ENCODE peak calls at places on chromosomes 4 and X, in seven cellular contexts. One of them, this sample, is unnamed.

GRCh38 chr4:85929926-85930325 is 429.9 kb downstream of the MAPK10 start:
- DNase-seq in transverse colon: peak
- DNase-seq in lower leg skin: no peak
- DNase-seq in NCI-H1930: no peak
- DNase-seq in GM12892: no peak
- DNase-seq in small intestine: peak
- DNase-seq in SK-N-SH: no peak
- DNase-seq in this sample: no peak

GRCh38 chr4:110609044-110609750 is 13.7 kb downstream of the PITX2 start:
- DNase-seq in transverse colon: no peak
- DNase-seq in lower leg skin: no peak
- DNase-seq in NCI-H1930: no peak
- DNase-seq in GM12892: no peak
- DNase-seq in small intestine: no peak
- DNase-seq in SK-N-SH: no peak
- DNase-seq in this sample: no peak

GRCh38 chrX:103823591-103823990 is 8.5 kb downstream of the RAB9B start:
- DNase-seq in transverse colon: no peak
- DNase-seq in lower leg skin: no peak
- DNase-seq in NCI-H1930: no peak
- DNase-seq in GM12892: no peak
- DNase-seq in small intestine: no peak
- DNase-seq in SK-N-SH: no peak
- DNase-seq in this sample: no peak

GRCh38 chr4:7911044-7911578 is 28.6 kb downstream of the AFAP1 start:
- DNase-seq in transverse colon: no peak
- DNase-seq in lower leg skin: no peak
- DNase-seq in NCI-H1930: no peak
- DNase-seq in GM12892: no peak
- DNase-seq in small intestine: no peak
- DNase-seq in SK-N-SH: peak
- DNase-seq in this sample: no peak

GRCh38 chrX:3244203-3244743 is 102.2 kb downstream of the MXRA5 start:
- DNase-seq in transverse colon: no peak
- DNase-seq in lower leg skin: no peak
- DNase-seq in NCI-H1930: no peak
- DNase-seq in GM12892: no peak
- DNase-seq in small intestine: no peak
- DNase-seq in SK-N-SH: no peak
- DNase-seq in this sample: no peak

GRCh38 chr4:133162941-133163340 is 13.8 kb downstream of the PCDH10 start:
- DNase-seq in transverse colon: no peak
- DNase-seq in lower leg skin: no peak
- DNase-seq in NCI-H1930: no peak
- DNase-seq in GM12892: no peak
- DNase-seq in small intestine: no peak
- DNase-seq in SK-N-SH: no peak
- DNase-seq in this sample: no peak

GRCh38 chr4:38803833-38804653 is 548 bp downstream of the TLR1 start:
- DNase-seq in transverse colon: no peak
- DNase-seq in lower leg skin: no peak
- DNase-seq in NCI-H1930: no peak
- DNase-seq in GM12892: no peak
- DNase-seq in small intestine: peak
- DNase-seq in SK-N-SH: no peak
- DNase-seq in this sample: no peak

GRCh38 chrX:103733017-103733416 is 22.3 kb downstream of the TMEM31 start:
- DNase-seq in transverse colon: no peak
- DNase-seq in lower leg skin: no peak
- DNase-seq in NCI-H1930: no peak
- DNase-seq in GM12892: no peak
- DNase-seq in small intestine: no peak
- DNase-seq in SK-N-SH: no peak
- DNase-seq in this sample: no peak

GRCh38 chr4:140097572-140097971 is 56.4 kb downstream of the MAML3 start:
- DNase-seq in transverse colon: no peak
- DNase-seq in lower leg skin: no peak
- DNase-seq in NCI-H1930: no peak
- DNase-seq in GM12892: no peak
- DNase-seq in small intestine: no peak
- DNase-seq in SK-N-SH: no peak
- DNase-seq in this sample: no peak

GRCh38 chr4:87150498-87151261 is 69.7 kb downstream of the KLHL8 start:
- DNase-seq in transverse colon: peak
- DNase-seq in lower leg skin: peak
- DNase-seq in NCI-H1930: peak
- DNase-seq in GM12892: peak
- DNase-seq in small intestine: peak
- DNase-seq in SK-N-SH: peak
- DNase-seq in this sample: no peak

GRCh38 chrX:11053351-11053750 is 57.8 kb upstream of the HCCS start:
- DNase-seq in transverse colon: no peak
- DNase-seq in lower leg skin: no peak
- DNase-seq in NCI-H1930: no peak
- DNase-seq in GM12892: no peak
- DNase-seq in small intestine: no peak
- DNase-seq in SK-N-SH: no peak
- DNase-seq in this sample: no peak